ENCODE peak calls at places on chromosomes 13 and 19, in nine cellular contexts. U is A549, K is lower lobe of right lung, O is upper lobe of right lung, A is endodermal cell, Z is cardiac muscle cell, V is Peyer's patch, Y is esophagus squamous epithelium, J is fibroblast of lung. P is an unnamed sample.

GRCh38 chr13:54658771-54659170 is 1630.2 kb downstream of the OLFM4 start:
- DNase-seq in U (no peak), Y (no peak), J (no peak), K (no peak), V (no peak), A (no peak), O (no peak), Z (no peak), P (no peak)

GRCh38 chr19:29299416-29300380 is 86.7 kb upstream of the UQCRFS1 start:
- DNase-seq in O (peak), K (no peak), V (no peak), J (no peak), Y (no peak), U (no peak), Z (no peak), A (no peak), P (no peak)

GRCh38 chr19:33064117-33064777 is 441 bp downstream of the RHPN2 start:
- DNase-seq in Z (peak), A (peak), O (peak), K (peak), J (peak), U (peak), Y (no peak), V (no peak), P (no peak)

GRCh38 chr13:106874308-106874707 is 306.4 kb upstream of the ARGLU1 start:
- DNase-seq in J (no peak), U (no peak), O (no peak), A (no peak), Y (no peak), K (no peak), V (no peak), Z (peak), P (no peak)

GRCh38 chr19:15469513-15470297 is 5.4 kb upstream of the RASAL3 start:
- DNase-seq in Y (no peak), J (no peak), U (no peak), A (peak), Z (peak), V (no peak), K (no peak), O (peak), P (peak)

GRCh38 chr13:31982540-31982939 is 49.0 kb upstream of the FRY start:
- DNase-seq in Y (no peak), Z (peak), K (peak), J (peak), V (no peak), A (no peak), O (peak), U (peak), P (no peak)

GRCh38 chr13:75079226-75079625 is 402.7 kb downstream of the TBC1D4 start:
- DNase-seq in O (no peak), A (no peak), K (no peak), J (peak), U (no peak), V (no peak), Y (no peak), Z (peak), P (no peak)

GRCh38 chr19:51342631-51343569 is 961 bp upstream of the VSIG10L start:
- DNase-seq in O (no peak), K (no peak), J (no peak), Y (no peak), U (no peak), Z (no peak), V (no peak), A (peak), P (no peak)

GRCh38 chr13:27450921-27451461 is 627 bp upstream of the MTIF3 start:
- DNase-seq in O (peak), A (peak), Z (peak), U (peak), K (peak), Y (no peak), V (peak), J (peak), P (peak)

GRCh38 chr13:39023761-39024160 is 14.1 kb downstream of the PROSER1 start:
- DNase-seq in Y (no peak), U (no peak), J (no peak), V (no peak), Z (peak), K (no peak), A (peak), O (no peak), P (no peak)
- H3K27ac ChIP-seq in Y (no peak), U (no peak), J (no peak), V (no peak), Z (no peak), K (peak), A (no peak), O (no peak), P (peak)

GRCh38 chr19:10644351-10645007 is 9.7 kb upstream of the ILF3 start:
- DNase-seq in Z (peak), K (peak), Y (no peak), V (peak), A (peak), U (peak), O (peak), J (peak), P (peak)

GRCh38 chr19:10641248-10641647 is 12.9 kb upstream of the ILF3 start:
- DNase-seq in K (no peak), V (no peak), O (no peak), Y (no peak), U (no peak), A (no peak), Z (no peak), J (no peak), P (no peak)

GRCh38 chr19:10642473-10642872 is 11.7 kb upstream of the ILF3 start:
- DNase-seq in Y (no peak), Z (no peak), J (no peak), V (no peak), U (no peak), A (no peak), K (no peak), O (no peak), P (no peak)

GRCh38 chr19:10643166-10643967 is 10.8 kb upstream of the ILF3 start:
- DNase-seq in Z (no peak), O (no peak), K (no peak), A (no peak), Y (no peak), U (no peak), J (no peak), V (peak), P (no peak)

GRCh38 chr19:10643968-10644290 is 10.2 kb upstream of the ILF3 start:
- DNase-seq in J (no peak), U (no peak), V (no peak), K (no peak), Y (no peak), Z (no peak), O (no peak), A (peak), P (no peak)
- H3K27ac ChIP-seq in J (no peak), U (no peak), V (peak), K (peak), Y (peak), Z (peak), O (peak), A (peak), P (peak)

GRCh38 chr13:82248713-82249112 is 1633.6 kb downstream of the SLITRK1 start:
- DNase-seq in A (no peak), Y (no peak), V (no peak), J (no peak), O (no peak), U (no peak), K (no peak), Z (no peak), P (no peak)
- H3K27ac ChIP-seq in A (no peak), Y (no peak), V (no peak), J (no peak), O (no peak), U (no peak), K (no peak), Z (no peak), P (no peak)

DNA sequence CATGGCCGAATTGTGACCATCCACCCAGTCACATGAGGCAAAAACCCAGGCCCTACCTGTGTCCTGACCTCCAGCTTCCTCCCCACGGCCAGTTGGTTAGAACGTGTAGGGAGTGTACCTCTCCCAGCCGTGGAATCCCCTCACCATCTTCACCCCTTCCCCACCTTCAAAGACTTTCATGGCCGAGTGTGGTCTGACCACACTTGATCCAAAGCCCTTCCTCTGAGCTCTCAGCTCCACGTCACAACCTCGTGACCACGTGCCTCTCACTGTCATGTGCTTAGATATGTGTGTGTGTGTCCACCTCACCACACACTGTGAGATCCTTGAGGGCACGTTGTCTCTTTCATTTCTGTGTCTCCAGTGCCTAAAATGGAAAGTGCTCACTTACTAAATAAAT is 48.6 kb upstream of the UBE2L5 start:
- DNase-seq in K (peak), V (peak), U (no peak), Z (no peak), O (no peak), A (no peak), J (no peak), Y (peak), P (no peak)
- H3K27ac ChIP-seq in K (no peak), V (peak), U (no peak), Z (no peak), O (no peak), A (no peak), J (no peak), Y (peak), P (no peak)

P was measured in neural progenitor cell.